ENCODE peak calls at places on chromosomes 1 and 21, in six cellular contexts. I is AG09319, T is progenitor cell of endocrine pancreas, E is fibroblast of pulmonary artery, U is brain microvascular endothelial cell, N is endothelial cell. R is an unnamed sample.

GRCh38 chr1:111099289-111099688 is 40.6 kb downstream of the DRAM2 start:
- DNase-seq in U (no peak), E (no peak), N (no peak), I (no peak), T (no peak), R (no peak)

GRCh38 chr1:185929759-185930158 is 195.6 kb downstream of the HMCN1 start:
- DNase-seq in N (no peak), T (no peak), E (peak; percentile 49), U (no peak), I (no peak), R (no peak)

GRCh38 chr1:110112656-110113055 is 413 bp downstream of the UBL4B start:
- DNase-seq in N (no peak), U (no peak), I (no peak), E (no peak), T (no peak), R (no peak)

GRCh38 chr1:90715334-90715733 is 1.8 kb downstream of the BARHL2 start:
- DNase-seq in T (no peak), I (no peak), U (no peak), N (no peak), E (no peak), R (no peak)

GRCh38 chr21:37383784-37384311 is 17.3 kb downstream of the DYRK1A start:
- DNase-seq in U (no peak), T (no peak), E (no peak), N (no peak), I (no peak), R (no peak)

GRCh38 chr1:81230983-81231728 is 569.6 kb upstream of the ADGRL2 start:
- DNase-seq in I (no peak), U (no peak), T (no peak), E (no peak), N (no peak), R (no peak)

GRCh38 chr1:161720956-161721737 is at the start of gene FCRLB:
- DNase-seq in U (no peak), T (no peak), E (no peak), N (no peak), I (no peak), R (no peak)

GRCh38 chr1:201253906-201254624 is 29.2 kb upstream of the PKP1 start:
- DNase-seq in U (no peak), T (no peak), E (no peak), I (no peak), N (no peak), R (no peak)

GRCh38 chr1:53471000-53471399 is 11.8 kb downstream of the DMRTB1 start:
- DNase-seq in U (no peak), T (no peak), E (no peak), I (no peak), N (no peak), R (no peak)

DNA sequence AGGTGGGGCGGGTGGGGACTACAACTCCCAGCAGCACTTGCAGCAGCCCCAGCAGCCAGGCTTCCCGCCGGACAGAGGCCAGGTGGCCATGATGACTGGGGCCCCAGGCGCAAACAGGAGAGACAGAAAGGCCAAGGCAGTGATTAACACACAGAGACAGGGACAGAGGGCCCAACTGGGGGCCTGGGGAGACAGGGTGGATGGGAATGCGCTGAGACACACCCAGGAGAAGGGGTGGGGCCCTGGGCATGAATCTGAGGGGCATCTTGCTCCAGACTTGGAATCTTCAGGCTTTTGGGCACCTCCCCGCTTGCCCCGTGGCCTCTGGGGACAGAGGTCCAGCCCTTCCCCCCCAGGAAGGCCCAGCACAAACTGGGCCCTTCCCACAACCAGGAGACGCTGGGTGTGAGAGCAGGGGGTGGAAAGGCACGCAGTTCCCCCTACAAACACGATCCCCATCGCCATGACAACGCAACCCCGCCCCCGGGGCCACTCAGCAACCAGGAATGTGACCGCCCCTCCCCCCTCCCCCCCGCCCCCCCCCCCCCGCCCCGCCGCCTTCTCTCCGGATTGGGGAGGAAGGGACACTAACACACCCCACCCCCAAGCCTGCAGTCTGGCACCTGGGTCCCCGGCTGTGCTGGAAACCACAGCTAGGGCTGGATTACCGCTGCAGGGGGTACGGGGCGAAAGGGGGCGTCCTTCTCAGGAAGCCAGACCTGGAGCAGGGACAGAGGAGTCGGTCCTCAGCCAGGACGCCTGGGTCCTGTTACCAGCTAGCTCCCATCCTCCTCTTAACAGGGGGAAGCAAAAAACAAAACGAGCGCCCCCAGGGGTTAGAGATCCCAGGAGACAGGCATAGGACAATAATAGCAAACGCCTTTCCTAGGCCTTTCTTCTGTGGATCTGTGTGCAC is 4.5 kb downstream of the HDGF start:
- DNase-seq in I (peak; percentile 93), E (peak; percentile 95), N (peak; percentile 91), U (peak; percentile 95), T (peak; percentile 80), R (peak; percentile 93)
- TF ChIP-seq CTCF in I (peak; percentile 16), E (peak; percentile 10), N (no peak), U (peak; percentile 48), T (peak; percentile 48), R (no peak)

DNA sequence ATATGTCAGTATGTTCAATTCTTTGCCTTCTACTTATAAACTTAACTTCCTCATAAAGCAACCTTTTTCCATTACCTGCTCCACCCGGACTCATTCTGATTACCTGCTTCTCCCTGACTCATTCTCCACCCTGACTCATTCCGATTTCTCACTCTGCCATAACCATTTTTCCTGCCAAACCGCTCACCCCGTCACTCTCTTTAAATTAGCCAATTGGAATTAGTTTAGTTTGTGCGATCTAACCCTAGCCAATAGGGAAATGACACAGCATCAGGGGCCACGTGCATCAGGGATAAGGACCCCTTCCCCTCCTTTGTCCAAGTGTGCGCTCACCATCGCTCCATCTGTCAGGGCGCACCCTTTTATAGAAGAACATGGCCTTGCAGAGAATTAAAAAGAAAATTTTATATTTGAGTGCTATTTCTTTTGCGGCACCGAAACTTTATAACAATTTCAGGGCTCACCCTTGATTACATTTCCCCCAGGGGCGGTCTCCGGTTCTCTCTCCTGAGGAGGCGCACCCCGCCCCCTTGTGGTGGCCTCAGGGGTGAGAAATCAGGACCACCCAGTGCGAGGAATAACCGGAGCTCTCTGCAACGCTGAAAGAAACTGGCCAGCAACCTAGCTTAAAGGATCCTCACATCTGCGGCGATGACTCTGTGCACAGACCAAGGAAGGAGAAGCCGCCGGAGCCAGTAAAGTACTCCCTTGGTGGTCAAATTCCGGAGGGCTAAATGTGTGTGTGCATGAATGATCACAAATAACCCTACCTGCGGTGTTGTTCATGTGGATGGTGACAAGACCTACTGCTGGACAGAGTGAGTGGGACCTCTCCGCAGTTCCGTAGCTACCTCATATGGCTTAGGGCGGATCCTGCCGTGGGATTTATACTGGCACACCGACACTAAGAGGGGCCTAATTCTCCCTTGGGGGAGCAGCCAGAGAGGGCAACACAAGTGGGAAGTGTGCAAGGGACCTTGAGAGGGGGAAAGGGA is 30.3 kb upstream of the CBR3 start:
- DNase-seq in E (peak; percentile 46), T (peak; percentile 15), U (peak; percentile 45), N (peak; percentile 48), I (no peak), R (peak; percentile 80)
- TF ChIP-seq CTCF in E (peak; percentile 41), T (peak; percentile 59), U (peak; percentile 78), N (peak; percentile 48), I (peak; percentile 47), R (peak; percentile 67)

GRCh38 chr1:213111502-213111901 is 60.5 kb downstream of the RPS6KC1 start:
- DNase-seq in I (no peak), E (no peak), N (no peak), T (no peak), U (no peak), R (no peak)
- TF ChIP-seq CTCF in I (no peak), E (no peak), N (no peak), T (no peak), U (no peak), R (no peak)

GRCh38 chr1:166839600-166840308 is 479 bp downstream of the POGK start:
- DNase-seq in E (peak; percentile 16), U (no peak), N (peak; percentile 46), I (no peak), T (peak; percentile 23), R (peak; percentile 64)
- TF ChIP-seq CTCF in E (peak; percentile 21), U (peak; percentile 55), N (no peak), I (peak; percentile 16), T (peak; percentile 42), R (no peak)